ENCODE peak calls at places on chromosomes 6 and 20, in four cellular contexts. D, U, I and V are unnamed samples.

GRCh38 chr20:62367136-62367482 is at the start of gene LAMA5:
- DNase-seq in D (no peak), U (no peak), I (no peak), V (peak; percentile 69)

GRCh38 chr20:10536531-10536930 is 101.4 kb downstream of the SLX4IP start:
- DNase-seq in D (no peak), U (peak; percentile 50), I (no peak), V (peak; percentile 76)

GRCh38 chr20:47099749-47100515 is 205.3 kb downstream of the EYA2 start:
- DNase-seq in D (no peak), U (no peak), I (no peak), V (no peak)

GRCh38 chr20:11195899-11196558 is 522.2 kb upstream of the JAG1 start:
- DNase-seq in D (no peak), U (no peak), I (no peak), V (no peak)

GRCh38 chr20:20483328-20483727 is 115.4 kb downstream of the INSM1 start:
- DNase-seq in D (no peak), U (no peak), I (no peak), V (no peak)

GRCh38 chr20:41150664-41151063 is 13.3 kb downstream of the PLCG1 start:
- DNase-seq in D (no peak), U (no peak), I (no peak), V (no peak)

GRCh38 chr20:49156481-49156880 is 31.7 kb downstream of the STAU1 start:
- DNase-seq in D (no peak), U (no peak), I (no peak), V (no peak)

GRCh38 chr20:49490689-49491088 is 8.2 kb upstream of the KCNB1 start:
- DNase-seq in D (peak; percentile 18), U (no peak), I (no peak), V (no peak)

GRCh38 chr20:63268256-63268655 is 4.4 kb upstream of the ARFGAP1 start:
- DNase-seq in D (no peak), U (no peak), I (no peak), V (no peak)

GRCh38 chr6:87832025-87832825 is 130.2 kb upstream of the AKIRIN2 start:
- DNase-seq in D (no peak), U (no peak), I (no peak), V (no peak)

GRCh38 chr20:1961374-1961773 is 32.5 kb downstream of the PDYN start:
- DNase-seq in D (no peak), U (no peak), I (no peak), V (no peak)

GRCh38 chr6:155250701-155251381 is 13.0 kb upstream of the CLDN20 start:
- DNase-seq in D (no peak), U (no peak), I (no peak), V (no peak)

GRCh38 chr6:142118926-142119325 is 13.8 kb upstream of the GJE1 start:
- DNase-seq in D (no peak), U (no peak), I (no peak), V (no peak)

GRCh38 chr6:125316621-125317020 is 14.9 kb upstream of the HDDC2 start:
- DNase-seq in D (no peak), U (no peak), I (no peak), V (no peak)

GRCh38 chr6:157563611-157564284 is 182.8 kb downstream of the ZDHHC14 start:
- DNase-seq in D (no peak), U (no peak), I (no peak), V (no peak)

GRCh38 chr6:35044771-35045275 is 96.3 kb downstream of the TCP11 start:
- DNase-seq in D (no peak), U (no peak), I (no peak), V (peak; percentile 33)

GRCh38 chr20:14790771-14791517 is 453.5 kb upstream of the FLRT3 start:
- DNase-seq in D (no peak), U (no peak), I (no peak), V (no peak)

DNA sequence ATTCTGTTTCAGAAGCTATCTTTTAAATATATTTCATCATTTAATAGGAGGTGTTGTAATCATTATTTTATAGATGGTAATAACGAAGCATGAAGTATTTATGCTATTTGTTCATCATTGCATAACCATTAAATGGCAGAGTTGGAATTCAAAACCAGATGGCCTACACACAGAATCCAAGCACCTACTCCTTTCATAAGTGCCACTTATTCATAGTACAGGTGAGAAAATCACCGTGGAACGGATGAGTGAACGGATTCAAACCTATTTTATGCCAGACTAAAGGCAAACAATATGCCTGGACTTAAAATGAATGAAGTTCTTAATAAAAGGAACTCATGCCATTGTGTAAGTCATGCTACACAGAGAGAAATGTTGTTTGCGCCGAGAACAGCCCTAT is 397.9 kb upstream of the ADGRB3 start:
- DNase-seq in D (no peak), U (no peak), I (no peak), V (no peak)
- H3K4me3 ChIP-seq in D (no peak overlapping the region), U (no peak overlapping the region), I (no peak overlapping the region), V (no peak overlapping the region)

DNA sequence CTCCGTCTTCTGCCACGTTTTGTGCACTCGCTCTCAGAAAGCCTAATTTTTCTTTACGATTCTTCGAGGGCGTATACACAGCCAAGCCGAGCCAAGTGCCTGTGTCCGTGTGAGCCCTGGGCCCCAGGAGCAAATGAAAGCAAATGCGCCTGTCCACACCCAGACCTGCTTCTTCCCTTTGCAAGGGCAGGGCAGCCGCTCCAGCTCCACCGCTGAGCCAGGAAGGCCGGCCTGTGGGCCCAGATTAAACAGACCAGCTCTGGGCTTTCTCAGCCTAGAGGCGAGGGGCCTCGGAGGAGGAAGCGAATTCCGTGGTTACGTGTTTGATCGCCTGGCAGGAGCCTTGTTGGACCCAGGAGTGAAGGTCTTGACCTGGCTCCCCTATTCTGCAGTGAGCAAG is 184.6 kb downstream of the SMOC2 start:
- DNase-seq in D (no peak), U (no peak), I (no peak), V (no peak)
- H3K9me3 ChIP-seq in D (no peaks in the 10 kb centered on the region), U (no peaks in the 10 kb centered on the region), I (no peaks in the 10 kb centered on the region), V (no peaks in the 10 kb centered on the region)

GRCh38 chr6:38047562-38047961 is 228.0 kb downstream of the ZFAND3 start:
- DNase-seq in D (no peak), U (no peak), I (no peak), V (no peak)

GRCh38 chr6:38043259-38043753 is 223.8 kb downstream of the ZFAND3 start:
- DNase-seq in D (no peak), U (no peak), I (no peak), V (no peak)

GRCh38 chr6:38040254-38040653 is 220.7 kb downstream of the ZFAND3 start:
- DNase-seq in D (no peak), U (no peak), I (no peak), V (no peak)

DNA sequence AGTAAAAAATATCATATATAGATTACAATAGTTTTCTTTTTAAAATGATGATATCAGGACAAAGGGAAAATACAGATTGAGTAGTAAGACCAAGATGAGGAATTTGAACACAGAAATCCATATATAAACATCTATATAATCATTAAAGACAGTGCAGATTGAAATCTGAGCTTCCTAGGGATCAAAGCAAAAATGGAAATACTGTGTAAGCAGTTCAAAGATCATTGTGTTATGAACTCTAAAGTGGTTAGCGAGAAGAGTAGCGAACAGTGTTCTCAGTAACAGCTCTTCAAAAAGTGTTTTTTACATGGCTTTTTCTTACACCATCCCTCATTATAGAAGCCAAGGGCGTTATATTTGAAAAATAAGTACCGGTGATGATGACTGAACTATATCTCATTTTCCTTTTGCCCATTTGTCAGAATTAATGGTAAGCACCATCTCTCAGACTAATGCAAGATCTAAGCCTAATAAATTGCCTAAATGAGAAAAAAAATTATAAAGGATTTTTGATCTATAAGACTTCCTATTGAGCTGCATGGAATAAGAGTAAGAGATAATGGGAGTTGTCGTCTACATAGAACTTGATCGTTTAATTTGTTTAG is 226.3 kb downstream of the ZFAND3 start:
- DNase-seq in D (no peak), U (no peak), I (no peak), V (no peak)
- H3K4me3 ChIP-seq in D (no peak overlapping the region), U (no peak overlapping the region), I (no peak overlapping the region), V (no peak overlapping the region)

GRCh38 chr6:170041526-170041925 is 249.4 kb downstream of the DLL1 start:
- DNase-seq in D (no peak), U (no peak), I (no peak), V (no peak)
- H3K9me3 ChIP-seq in D (no peaks in the 10 kb centered on the region), U (no peaks in the 10 kb centered on the region), I (no peaks in the 10 kb centered on the region), V (no peaks in the 10 kb centered on the region)

GRCh38 chr6:138455746-138456392 is 43.4 kb downstream of the NHSL1 start:
- DNase-seq in D (no peak), U (peak; percentile 55), I (no peak), V (no peak)
- H3K4me3 ChIP-seq in D (no peak overlapping the region), U (peak overlapping the region; percentile 30), I (no peak overlapping the region), V (no peak overlapping the region)

GRCh38 chr20:31390490-31390889 is at the start of gene DEFB119:
- DNase-seq in D (no peak), U (no peak), I (no peak), V (no peak)

GRCh38 chr20:31394900-31395299 is 4.5 kb upstream of the DEFB119 start:
- DNase-seq in D (no peak), U (no peak), I (no peak), V (no peak)

GRCh38 chr20:31392836-31393235 is 2.4 kb upstream of the DEFB119 start:
- DNase-seq in D (no peak), U (no peak), I (no peak), V (no peak)
- H3K9me3 ChIP-seq in D (no peaks in the 10 kb centered on the region), U (no peaks in the 10 kb centered on the region), I (no peaks in the 10 kb centered on the region), V (no peaks in the 10 kb centered on the region)

GRCh38 chr6:137390264-137390787 is 103.9 kb downstream of the OLIG3 start:
- DNase-seq in D (no peak), U (no peak), I (no peak), V (no peak)

GRCh38 chr6:137391061-137391814 is 103.0 kb downstream of the OLIG3 start:
- DNase-seq in D (no peak), U (no peak), I (no peak), V (no peak)

GRCh38 chr6:137387365-137387764 is 106.8 kb downstream of the OLIG3 start:
- DNase-seq in D (no peak), U (no peak), I (no peak), V (peak; percentile 62)

DNA sequence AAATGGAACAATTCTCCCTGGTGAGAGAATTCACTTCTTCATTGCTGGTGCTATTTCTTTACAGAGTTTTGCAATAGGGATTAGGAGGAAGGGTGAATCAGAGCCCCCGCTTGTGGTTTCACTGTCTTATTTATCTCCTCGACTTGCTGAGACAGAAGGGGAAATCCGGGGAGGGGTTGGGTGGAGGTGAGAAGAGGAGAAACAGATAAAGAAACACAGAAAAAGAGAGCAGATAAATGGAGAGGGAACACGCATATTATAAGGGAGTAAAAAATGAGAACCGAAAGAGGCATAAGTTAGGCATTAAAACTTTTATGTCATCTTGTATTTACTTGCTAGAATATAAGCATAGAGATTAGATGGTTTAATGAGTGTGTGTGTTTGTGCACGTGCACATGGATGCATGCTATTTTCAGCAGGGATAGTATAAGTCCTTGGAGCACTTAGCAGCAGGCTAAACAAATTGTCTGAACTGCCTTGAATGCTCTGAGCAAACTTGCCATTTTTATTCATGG is 105.0 kb downstream of the OLIG3 start:
- DNase-seq in D (no peak), U (peak; percentile 82), I (no peak), V (no peak)
- H3K4me3 ChIP-seq in D (no peak overlapping the region), U (peak overlapping the region; percentile 25), I (no peak overlapping the region), V (no peak overlapping the region)

DNA sequence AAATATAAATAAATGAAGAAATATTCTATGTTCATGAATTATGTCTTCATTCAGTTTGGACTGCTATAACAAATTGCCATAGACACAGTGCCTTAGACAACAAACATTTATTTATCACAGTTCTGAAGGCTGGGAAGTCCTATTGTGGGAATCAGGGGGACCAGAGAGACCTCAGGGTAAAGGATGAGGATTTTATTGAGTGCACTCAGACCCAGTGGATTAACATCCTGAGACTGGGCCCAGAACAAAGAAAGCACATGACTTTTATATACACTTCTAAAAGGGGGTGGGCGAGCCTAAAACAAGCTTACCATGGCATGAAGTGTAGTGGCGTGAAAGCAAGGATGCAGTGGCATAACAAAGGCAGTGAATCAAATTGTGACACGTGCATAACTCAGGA is 26.9 kb upstream of the CBLN4 start:
- DNase-seq in D (no peak), U (no peak), I (no peak), V (no peak)
- H3K9me3 ChIP-seq in D (peaks cover 23% of the 10 kb centered on the region), U (peaks cover 6% of the 10 kb centered on the region), I (no peaks in the 10 kb centered on the region), V (no peaks in the 10 kb centered on the region)